ENCODE peak calls at places on chromosomes 13 and 19, in nine cellular contexts. Y is neuronal stem cell; L is MM.1S; X is Peyer's patch; N is lung; U is CD8-positive, alpha-beta T cell; C is body of pancreas; Q is prostate gland; H is spleen. V is an unnamed sample.

GRCh38 chr13:62085832-62086231 is 670.2 kb upstream of the PCDH20 start:
- DNase-seq in Y (no peak), L (no peak), X (no peak), N (no peak), U (no peak), C (no peak), Q (no peak), H (no peak), V (no peak)

GRCh38 chr13:109146912-109147624 is 517.7 kb downstream of the MYO16 start:
- DNase-seq in Y (no peak), L (no peak), X (no peak), N (no peak), U (no peak), C (no peak), Q (no peak), H (no peak), V (no peak)

GRCh38 chr13:53165201-53165600 is 136.6 kb downstream of the OLFM4 start:
- DNase-seq in Y (no peak), L (no peak), X (no peak), N (no peak), U (no peak), C (no peak), Q (no peak), H (no peak), V (no peak)

GRCh38 chr13:76886005-76886291 is 257 bp downstream of the KCTD12 start:
- DNase-seq in Y (peak), L (no peak), X (no peak), N (no peak), U (no peak), C (no peak), Q (no peak), H (no peak), V (no peak)

GRCh38 chr13:70950664-70951063 is 842.4 kb upstream of the KLHL1 start:
- DNase-seq in Y (no peak), L (no peak), X (no peak), N (no peak), U (no peak), C (no peak), Q (no peak), H (no peak), V (no peak)

GRCh38 chr13:98289339-98289935 is 112.4 kb upstream of the RNF113B start:
- DNase-seq in Y (no peak), L (no peak), X (no peak), N (no peak), U (no peak), C (no peak), Q (no peak), H (no peak), V (no peak)

GRCh38 chr13:98804336-98804855 is 51.9 kb upstream of the SLC15A1 start:
- DNase-seq in Y (no peak), L (no peak), X (no peak), N (no peak), U (no peak), C (no peak), Q (no peak), H (no peak), V (no peak)

GRCh38 chr19:38047641-38048040 is 140.6 kb downstream of the SIPA1L3 start:
- DNase-seq in Y (no peak), L (no peak), X (no peak), N (no peak), U (no peak), C (no peak), Q (no peak), H (no peak), V (no peak)

GRCh38 chr19:34676697-34677385 is at the start of gene SCGB2B2:
- DNase-seq in Y (no peak), L (no peak), X (peak), N (peak), U (peak), C (no peak), Q (no peak), H (peak), V (no peak)

GRCh38 chr13:18961383-18962117 is 220.1 kb downstream of the TUBA3C start:
- DNase-seq in Y (no peak), L (no peak), X (no peak), N (no peak), U (no peak), C (no peak), Q (no peak), H (no peak), V (no peak)

GRCh38 chr13:48201044-48201443 is 32.0 kb upstream of the ITM2B start:
- DNase-seq in Y (no peak), L (no peak), X (no peak), N (no peak), U (no peak), C (no peak), Q (no peak), H (no peak), V (peak)

GRCh38 chr19:17504030-17504429 is 7.4 kb upstream of the PGLS start:
- DNase-seq in Y (no peak), L (no peak), X (no peak), N (no peak), U (no peak), C (no peak), Q (no peak), H (no peak), V (no peak)

GRCh38 chr13:45989607-45990006 is 62.9 kb downstream of the ZC3H13 start:
- DNase-seq in Y (no peak), L (no peak), X (no peak), N (no peak), U (no peak), C (no peak), Q (no peak), H (no peak), V (no peak)

GRCh38 chr19:42326969-42327368 is 1.5 kb downstream of the MEGF8 start:
- DNase-seq in Y (no peak), L (no peak), X (no peak), N (no peak), U (no peak), C (no peak), Q (no peak), H (no peak), V (no peak)

GRCh38 chr19:51520710-51521109 is 10.8 kb downstream of the SIGLEC6 start:
- DNase-seq in Y (no peak), L (no peak), X (no peak), N (no peak), U (no peak), C (no peak), Q (no peak), H (no peak), V (no peak)

GRCh38 chr19:18415177-18415867 is 3.9 kb upstream of the SSBP4 start:
- DNase-seq in Y (no peak), L (no peak), X (no peak), N (no peak), U (no peak), C (no peak), Q (no peak), H (peak), V (no peak)

GRCh38 chr19:57560049-57560491 is 407 bp upstream of the ZNF550 start:
- DNase-seq in Y (no peak), L (no peak), X (no peak), N (no peak), U (peak), C (no peak), Q (no peak), H (peak), V (no peak)

GRCh38 chr13:23673354-23673753 is 103.1 kb downstream of the TNFRSF19 start:
- DNase-seq in Y (no peak), L (no peak), X (no peak), N (peak), U (no peak), C (no peak), Q (no peak), H (no peak), V (no peak)

GRCh38 chr19:54179921-54180452 is 7.0 kb upstream of the TMC4 start:
- DNase-seq in Y (peak), L (no peak), X (no peak), N (no peak), U (no peak), C (no peak), Q (no peak), H (peak), V (peak)

GRCh38 chr13:61040180-61040579 is 375.5 kb downstream of the PCDH20 start:
- DNase-seq in Y (no peak), L (no peak), X (no peak), N (no peak), U (no peak), C (no peak), Q (no peak), H (no peak), V (no peak)

GRCh38 chr13:112487127-112487517 is 100.8 kb downstream of the TUBGCP3 start:
- DNase-seq in Y (no peak), L (no peak), X (no peak), N (no peak), U (no peak), C (no peak), Q (no peak), H (no peak), V (no peak)

GRCh38 chr13:109730832-109731335 is 55.5 kb downstream of the IRS2 start:
- DNase-seq in Y (no peak), L (no peak), X (no peak), N (no peak), U (no peak), C (no peak), Q (no peak), H (no peak), V (no peak)

GRCh38 chr19:35107541-35107939 is 8.1 kb upstream of the FXYD3 start:
- DNase-seq in Y (no peak), L (no peak), X (no peak), N (no peak), U (no peak), C (peak), Q (no peak), H (no peak), V (peak)

GRCh38 chr13:98556417-98556816 is 20.5 kb downstream of the STK24 start:
- DNase-seq in Y (no peak), L (no peak), X (no peak), N (no peak), U (no peak), C (no peak), Q (no peak), H (no peak), V (no peak)

GRCh38 chr19:16897572-16898056 is 8.8 kb downstream of the F2RL3 start:
- DNase-seq in Y (no peak), L (no peak), X (peak), N (no peak), U (no peak), C (peak), Q (no peak), H (peak), V (peak)

GRCh38 chr19:40283414-40284250 is 1.5 kb downstream of the AKT2 start:
- DNase-seq in Y (no peak), L (no peak), X (no peak), N (no peak), U (no peak), C (peak), Q (no peak), H (peak), V (no peak)

GRCh38 chr13:98941118-98941517 is 36.7 kb downstream of the DOCK9 start:
- DNase-seq in Y (no peak), L (no peak), X (no peak), N (no peak), U (no peak), C (no peak), Q (no peak), H (no peak), V (no peak)

GRCh38 chr13:75550159-75550567 is 572 bp downstream of the UCHL3 start:
- DNase-seq in Y (no peak), L (peak), X (no peak), N (peak), U (no peak), C (peak), Q (peak), H (no peak), V (no peak)

GRCh38 chr13:99310382-99311031 is 3.3 kb upstream of the GPR183 start:
- DNase-seq in Y (no peak), L (no peak), X (no peak), N (no peak), U (no peak), C (no peak), Q (no peak), H (no peak), V (no peak)

GRCh38 chr13:41064493-41064892 is 3.2 kb downstream of the WBP4 start:
- DNase-seq in Y (no peak), L (no peak), X (no peak), N (no peak), U (no peak), C (no peak), Q (no peak), H (no peak), V (no peak)

DNA sequence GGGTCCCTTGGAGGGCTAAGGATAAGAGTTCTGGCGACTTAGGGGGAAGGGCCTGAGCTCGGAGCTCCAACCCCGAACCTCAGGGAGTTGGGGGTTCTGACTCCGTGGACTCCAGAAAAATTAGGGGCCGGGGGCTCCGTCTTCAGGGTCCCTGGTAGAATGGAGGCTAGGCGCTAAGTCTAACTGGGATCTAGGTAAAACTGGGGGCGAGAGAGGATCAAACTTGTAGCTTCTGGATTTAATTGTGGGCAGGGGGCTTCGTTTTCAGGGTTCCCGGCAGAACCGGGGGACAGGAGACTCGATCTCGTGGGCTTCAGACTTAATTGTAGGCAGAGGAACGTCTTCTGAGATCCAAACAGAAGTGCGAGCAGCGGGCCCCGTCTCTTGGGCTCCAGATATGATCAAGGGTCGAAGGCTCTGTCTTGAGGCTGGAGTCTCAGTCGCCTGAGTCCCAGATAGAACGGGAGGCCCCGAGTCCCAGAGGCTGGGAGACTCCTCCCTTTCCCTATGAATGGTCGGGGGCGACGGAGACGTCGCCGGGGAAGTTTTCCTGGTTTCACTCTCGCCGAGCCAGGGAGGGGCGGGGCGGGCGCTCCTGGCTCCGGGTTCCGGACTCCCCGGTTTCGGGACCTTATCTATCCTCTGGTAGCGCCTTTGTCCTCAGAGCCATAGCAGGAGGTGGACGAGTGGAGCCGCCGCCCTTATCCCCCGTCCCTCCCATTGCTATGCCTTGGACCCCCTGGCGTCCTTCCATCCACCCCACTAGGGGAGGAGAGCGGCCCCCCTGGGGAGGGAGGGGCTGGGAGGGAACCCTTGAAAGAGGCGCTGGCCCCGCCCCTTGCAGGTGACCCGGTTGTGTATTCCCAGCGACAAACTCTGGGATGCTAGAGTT is 1.3 kb downstream of the NECTIN2 start:
- DNase-seq in Y (peak), L (no peak), X (no peak), N (peak), U (no peak), C (peak), Q (peak), H (peak), V (peak)
- H3K27ac ChIP-seq in Y (peak), L (no peak), X (peak), N (peak), U (no peak), C (peak), Q (peak), H (peak), V (peak)

DNA sequence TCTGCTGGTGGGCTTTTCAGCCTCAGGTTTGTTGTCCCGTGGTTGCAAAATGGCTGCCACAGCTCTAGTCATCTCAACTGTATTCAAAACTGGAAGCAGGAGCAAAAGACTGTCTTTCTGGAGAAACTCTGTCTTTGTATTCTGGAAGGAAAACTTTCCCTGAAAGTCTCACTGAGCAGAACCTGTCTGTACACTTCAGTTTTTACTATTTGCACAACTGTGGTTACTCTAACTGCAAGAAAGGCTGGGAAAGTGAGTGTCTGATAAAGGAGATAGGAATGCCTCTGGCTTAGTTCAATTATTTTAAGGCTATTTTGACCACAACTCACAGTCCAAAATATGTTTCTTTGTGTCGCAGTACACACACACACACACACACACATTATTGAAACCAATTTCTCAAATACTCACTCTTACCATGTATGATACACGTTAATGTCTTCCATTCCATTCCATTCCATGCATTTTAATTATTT is 49.7 kb upstream of the EHD2 start:
- DNase-seq in Y (no peak), L (no peak), X (no peak), N (no peak), U (no peak), C (no peak), Q (no peak), H (no peak), V (no peak)
- H3K27ac ChIP-seq in Y (no peak), L (no peak), X (peak), N (peak), U (no peak), C (peak), Q (peak), H (peak), V (peak)

GRCh38 chr19:2039082-2039958 is 11.7 kb downstream of the MKNK2 start:
- DNase-seq in Y (no peak), L (no peak), X (no peak), N (no peak), U (no peak), C (peak), Q (peak), H (peak), V (no peak)
- H3K27ac ChIP-seq in Y (no peak), L (no peak), X (no peak), N (no peak), U (no peak), C (peak), Q (peak), H (no peak), V (peak)

DNA sequence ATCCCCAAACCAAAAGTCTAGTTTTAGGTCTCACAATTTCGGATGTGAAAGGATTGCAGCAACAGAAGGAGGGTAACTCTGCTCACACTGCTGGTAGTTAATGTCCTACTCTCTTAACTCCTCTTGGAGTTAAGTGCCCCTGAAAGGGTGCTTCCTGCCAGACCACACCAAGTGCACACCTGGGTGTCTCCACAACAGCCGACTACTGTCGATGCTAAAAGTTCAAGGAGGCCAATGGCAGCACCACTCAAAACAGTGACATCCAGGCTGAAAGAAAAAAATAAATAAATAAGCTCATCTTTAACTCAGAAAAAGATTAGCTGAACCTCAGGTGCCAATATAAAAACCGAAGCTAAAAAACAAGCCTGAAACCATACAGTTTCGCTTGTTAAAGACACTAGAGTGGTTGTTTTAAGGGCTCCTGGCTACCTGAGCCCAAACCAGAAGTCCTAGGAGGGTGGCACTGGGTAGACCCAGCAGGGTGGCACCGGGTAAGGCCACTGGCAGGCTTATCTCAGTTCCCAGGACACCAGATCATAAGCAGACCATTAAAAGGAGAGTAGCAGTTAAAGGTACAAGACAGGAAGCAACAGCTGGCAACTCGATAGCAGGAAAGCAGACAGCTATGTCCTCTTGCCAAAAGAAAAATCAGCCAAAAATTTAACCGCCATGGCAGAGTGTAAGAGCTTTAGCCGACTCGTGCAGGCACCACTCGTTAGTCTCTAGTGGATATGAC is 39.3 kb downstream of the BRD4 start:
- DNase-seq in Y (no peak), L (peak), X (no peak), N (no peak), U (no peak), C (peak), Q (no peak), H (peak), V (no peak)
- H3K27ac ChIP-seq in Y (no peak), L (peak), X (no peak), N (peak), U (no peak), C (peak), Q (no peak), H (peak), V (no peak)

V was measured in stomach.